ENCODE peak calls at places on chromosomes 7 and 10, in six cellular contexts. R is NCI-H510A treated with DMSO at 0.1 percent for 48 hours; E is kidney tubule cell; N is activated T-helper 9 cell treated with anti-CD3 and anti-CD28 coated beads, Interleukin-2, amount 50 U/mL, for 16 hours; D is fibroblast of pulmonary artery; M is RCC 7860. A is an unnamed sample.

GRCh38 chr10:131676448-131676847 is 224.4 kb upstream of the PPP2R2D start:
- DNase-seq in E (no peak), M (no peak), N (no peak), D (no peak), R (no peak), A (peak; percentile 11)

GRCh38 chr7:31852438-31852837 is 165.4 kb downstream of the PPP1R17 start:
- DNase-seq in M (no peak), R (no peak), N (no peak), E (no peak), D (no peak), A (no peak)

GRCh38 chr7:95365151-95365550 is 31.0 kb downstream of the PON3 start:
- DNase-seq in D (no peak), N (no peak), R (no peak), E (peak; percentile 75), M (peak; percentile 64), A (no peak)

GRCh38 chr7:129914536-129915272 is 38.1 kb downstream of the UBE2H start:
- DNase-seq in D (peak; percentile 12), M (no peak), R (no peak), E (no peak), N (no peak), A (no peak)

GRCh38 chr7:39826166-39826565 is 123.9 kb upstream of the CDK13 start:
- DNase-seq in E (peak; percentile 13), N (no peak), R (no peak), D (no peak), M (no peak), A (no peak)

GRCh38 chr7:100745184-100745583 is 11.8 kb downstream of the ZAN start:
- DNase-seq in E (peak; percentile 52), D (peak; percentile 52), N (no peak), M (no peak), R (no peak), A (peak; percentile 75)

GRCh38 chr7:155850730-155851678 is 38.7 kb upstream of the SHH start:
- DNase-seq in N (no peak), M (no peak), E (peak; percentile 42), R (no peak), D (no peak), A (peak; percentile 36)

GRCh38 chr10:23556727-23557440 is 118.0 kb downstream of the OTUD1 start:
- DNase-seq in R (no peak), N (no peak), D (peak; percentile 15), M (peak; percentile 69), E (peak; percentile 67), A (no peak)

GRCh38 chr10:104260775-104261115 is 6.1 kb downstream of the GSTO1 start:
- DNase-seq in E (peak; percentile 35), N (no peak), R (no peak), D (peak; percentile 79), M (peak; percentile 30), A (no peak)

GRCh38 chr10:90418869-90419652 is 438.8 kb downstream of the HTR7 start:
- DNase-seq in N (no peak), R (no peak), D (peak; percentile 90), M (peak; percentile 70), E (peak; percentile 80), A (no peak)

GRCh38 chr7:125173571-125173970 is 243.9 kb upstream of the POT1 start:
- DNase-seq in D (peak; percentile 8), N (no peak), M (peak; percentile 14), R (no peak), E (peak; percentile 6), A (no peak)

GRCh38 chr7:101216860-101217387 is 457 bp downstream of the PLOD3 start:
- DNase-seq in N (no peak), M (peak; percentile 14), R (no peak), E (peak; percentile 25), D (peak; percentile 34), A (no peak)

GRCh38 chr10:69866688-69867461 is 65.2 kb downstream of the COL13A1 start:
- DNase-seq in R (peak; percentile 64), M (no peak), D (peak; percentile 87), E (peak; percentile 37), N (no peak), A (peak; percentile 75)

GRCh38 chr10:26574783-26575182 is 122.7 kb upstream of the PDSS1 start:
- DNase-seq in R (no peak), M (no peak), E (peak; percentile 43), D (no peak), N (no peak), A (no peak)

GRCh38 chr7:157499835-157500153 is 163.0 kb downstream of the DNAJB6 start:
- DNase-seq in D (no peak), E (no peak), R (no peak), M (no peak), N (no peak), A (no peak)

GRCh38 chr7:135253851-135254815 is 20.5 kb downstream of the STRA8 start:
- DNase-seq in D (peak; percentile 66), N (no peak), E (peak; percentile 83), R (peak; percentile 1), M (peak; percentile 68), A (peak; percentile 88)

GRCh38 chr7:24877790-24878311 is 102.1 kb downstream of the OSBPL3 start:
- DNase-seq in N (no peak), E (peak; percentile 11), R (peak; percentile 40), M (no peak), D (no peak), A (no peak)

GRCh38 chr7:139992353-139993054 is 70.2 kb downstream of the PARP12 start:
- DNase-seq in D (no peak), N (no peak), E (no peak), R (no peak), M (no peak), A (no peak)

GRCh38 chr10:49116509-49117365 is 1.4 kb upstream of the VSTM4 start:
- DNase-seq in R (no peak), N (no peak), D (no peak), E (no peak), M (no peak), A (no peak)